ENCODE peak calls at places on chromosomes 12 and 14, in eight cellular contexts. D is CD4-positive, alpha-beta T cell; X is COR-L47; U is neural progenitor cell; Z is activated T-cell treated with anti-CD3 and anti-CD28 coated beads, Interleukin-2, amount 50 U/mL, for 72 hours; O is Daoy; B is effector CD4-positive, alpha-beta T cell; T is HFFc6. A is an unnamed sample.

GRCh38 chr14:31294736-31295398 is 87.3 kb upstream of the HECTD1 start:
- DNase-seq in D (no peak), X (no peak), U (no peak), Z (no peak), O (no peak), B (no peak), T (peak), A (no peak)

GRCh38 chr12:46124848-46125619 is 134.7 kb upstream of the SCAF11 start:
- DNase-seq in D (peak), X (peak), U (peak), Z (peak), O (peak), B (peak), T (peak), A (peak)

GRCh38 chr12:13154027-13154538 is 42.4 kb upstream of the EMP1 start:
- DNase-seq in D (no peak), X (no peak), U (no peak), Z (no peak), O (no peak), B (no peak), T (no peak), A (no peak)

GRCh38 chr12:124802361-124802760 is 61.3 kb downstream of the SCARB1 start:
- DNase-seq in D (no peak), X (no peak), U (no peak), Z (no peak), O (no peak), B (no peak), T (no peak), A (no peak)

GRCh38 chr14:26276757-26277156 is 321.1 kb downstream of the NOVA1 start:
- DNase-seq in D (no peak), X (peak), U (peak), Z (no peak), O (peak), B (no peak), T (no peak), A (no peak)

GRCh38 chr12:117012189-117012805 is 86.9 kb downstream of the TESC start:
- DNase-seq in D (no peak), X (no peak), U (no peak), Z (no peak), O (no peak), B (no peak), T (peak), A (no peak)

GRCh38 chr12:19829100-19829853 is 390.0 kb downstream of the AEBP2 start:
- DNase-seq in D (no peak), X (no peak), U (no peak), Z (no peak), O (no peak), B (no peak), T (no peak), A (no peak)

GRCh38 chr12:100669922-100670321 is 96.4 kb downstream of the GAS2L3 start:
- DNase-seq in D (no peak), X (no peak), U (no peak), Z (no peak), O (no peak), B (no peak), T (no peak), A (no peak)

GRCh38 chr12:104686196-104686595 is 229.4 kb downstream of the CHST11 start:
- DNase-seq in D (no peak), X (no peak), U (no peak), Z (no peak), O (peak), B (no peak), T (no peak), A (no peak)

GRCh38 chr14:78543433-78543832 is 373.3 kb downstream of the NRXN3 start:
- DNase-seq in D (no peak), X (no peak), U (no peak), Z (no peak), O (no peak), B (no peak), T (no peak), A (no peak)

GRCh38 chr12:115147916-115148315 is 463.9 kb upstream of the TBX3 start:
- DNase-seq in D (no peak), X (no peak), U (no peak), Z (no peak), O (peak), B (no peak), T (no peak), A (no peak)

GRCh38 chr12:52090291-52090690 is 10.8 kb downstream of the SMIM41 start:
- DNase-seq in D (no peak), X (no peak), U (no peak), Z (no peak), O (no peak), B (no peak), T (no peak), A (no peak)

GRCh38 chr12:113048716-113049127 is 7.8 kb upstream of the DTX1 start:
- DNase-seq in D (peak), X (peak), U (peak), Z (peak), O (peak), B (peak), T (peak), A (peak)

GRCh38 chr12:123908884-123909807 is 63.5 kb downstream of the CCDC92 start:
- DNase-seq in D (no peak), X (no peak), U (no peak), Z (no peak), O (no peak), B (no peak), T (no peak), A (no peak)